ENCODE peak calls at places on chromosome 1, in ten cellular contexts. U is activated naive CD4-positive, alpha-beta T cell treated with Interleukin-2 at 50 U/mL for 16 hours; K is GM12865; R is choroid plexus epithelial cell; D is HS-27A; B is stimulated activated CD8-positive, alpha-beta memory T cell treated with anti-CD3 and anti-CD28 coated beads, Interleukin-15, amount 100 ng/mL, for 4 hours; Y is GDM1; J is AG09309; Z is NCI-H2171 treated with DMSO at 0.1 percent for 48 hours; I is AG10803. E is an unnamed sample.

GRCh38 chr1:144101397-144102050 is 129.7 kb upstream of the FAM72C start:
- DNase-seq in D (no peak), Z (no peak), U (peak), J (no peak), R (no peak), I (peak), K (no peak), B (peak), Y (no peak), E (peak)

GRCh38 chr1:111707906-111708305 is 31.3 kb downstream of the INKA2 start:
- DNase-seq in K (no peak), R (peak), U (no peak), J (no peak), B (no peak), Y (no peak), D (no peak), I (peak), Z (no peak), E (no peak)

GRCh38 chr1:228989992-228990827 is 254.9 kb downstream of the RHOU start:
- DNase-seq in Y (peak), D (no peak), J (no peak), K (no peak), R (peak), B (no peak), Z (peak), U (no peak), I (peak), E (no peak)

GRCh38 chr1:210653771-210654170 is 325.1 kb downstream of the HHAT start:
- DNase-seq in B (no peak), I (no peak), J (no peak), Z (no peak), K (peak), R (peak), D (no peak), U (no peak), Y (no peak), E (no peak)

GRCh38 chr1:226862900-226863299 is 7.5 kb upstream of the PSEN2 start:
- DNase-seq in I (peak), B (no peak), U (no peak), Z (no peak), Y (no peak), D (no peak), R (peak), J (no peak), K (no peak), E (no peak)

GRCh38 chr1:223556414-223557124 is 108.9 kb downstream of the CAPN8 start:
- DNase-seq in B (no peak), U (no peak), J (no peak), R (peak), K (peak), Z (no peak), Y (peak), I (peak), D (peak), E (no peak)

GRCh38 chr1:56627019-56627635 is 18.0 kb upstream of the PRKAA2 start:
- DNase-seq in K (no peak), R (no peak), B (no peak), I (peak), U (no peak), J (no peak), D (no peak), Z (no peak), Y (no peak), E (no peak)

GRCh38 chr1:24990136-24990535 is 60.1 kb upstream of the RUNX3 start:
- DNase-seq in D (no peak), U (no peak), I (no peak), Y (no peak), J (no peak), K (no peak), R (no peak), B (no peak), Z (no peak), E (no peak)

GRCh38 chr1:65872258-65872657 is 79.6 kb downstream of the PDE4B start:
- DNase-seq in R (no peak), Y (no peak), K (no peak), B (no peak), Z (no peak), I (no peak), D (no peak), J (no peak), U (no peak), E (no peak)